ENCODE peak calls at places on chromosomes 6 and 20, in nine cellular contexts. W is A549; D is endothelial cell; Y is GF-D8; M is HFF-Myc; O is LHCN-M2; L is activated naive CD4-positive, alpha-beta T cell treated with Interleukin-2 at 50 U/mL for 16 hours; J is amniotic stem cell; Q is WERI-Rb-1. N is an unnamed sample.
A peak's percentile ranks its signal among the peaks of the same experiment; 100 is the strongest.

GRCh38 chr6:166782541-166782940 is 155.5 kb upstream of the RPS6KA2 start:
- DNase-seq in W (no peak), D (no peak), Y (no peak), M (no peak), O (no peak), L (no peak), J (no peak), Q (peak; percentile 83), N (no peak)

GRCh38 chr20:51346686-51347485 is 195.6 kb downstream of the NFATC2 start:
- DNase-seq in W (peak; percentile 83), D (no peak), Y (no peak), M (no peak), O (peak; percentile 71), L (no peak), J (no peak), Q (no peak), N (no peak)

GRCh38 chr6:47512872-47513271 is 35.3 kb downstream of the CD2AP start:
- DNase-seq in W (peak; percentile 2), D (no peak), Y (no peak), M (no peak), O (peak; percentile 5), L (no peak), J (no peak), Q (no peak), N (no peak)

GRCh38 chr6:83708970-83709747 is at the start of gene SNAP91:
- DNase-seq in W (peak; percentile 12), D (peak; percentile 56), Y (no peak), M (no peak), O (no peak), L (no peak), J (no peak), Q (peak; percentile 92), N (peak; percentile 18)

GRCh38 chr6:122953766-122954165 is 42.3 kb upstream of the CLVS2 start:
- DNase-seq in W (no peak), D (no peak), Y (no peak), M (no peak), O (peak; percentile 9), L (no peak), J (no peak), Q (no peak), N (no peak)

GRCh38 chr6:55882731-55883595 is 7.6 kb upstream of the BMP5 start:
- DNase-seq in W (peak; percentile 76), D (no peak), Y (no peak), M (peak; percentile 48), O (peak; percentile 67), L (no peak), J (no peak), Q (no peak), N (peak; percentile 23)

GRCh38 chr6:68880050-68880449 is 245.0 kb downstream of the ADGRB3 start:
- DNase-seq in W (no peak), D (no peak), Y (no peak), M (no peak), O (peak; percentile 1), L (no peak), J (no peak), Q (peak; percentile 53), N (no peak)

GRCh38 chr6:165086746-165087145 is 222.7 kb downstream of the C6orf118 start:
- DNase-seq in W (no peak), D (no peak), Y (no peak), M (no peak), O (no peak), L (no peak), J (no peak), Q (no peak), N (no peak)

GRCh38 chr20:61588356-61589054 is 336.4 kb downstream of the CDH4 start:
- DNase-seq in W (peak; percentile 13), D (no peak), Y (no peak), M (peak; percentile 20), O (peak; percentile 12), L (no peak), J (no peak), Q (no peak), N (peak; percentile 75)

GRCh38 chr6:27295301-27296079 is 16.6 kb downstream of the POM121L2 start:
- DNase-seq in W (peak; percentile 88), D (peak; percentile 52), Y (no peak), M (peak; percentile 85), O (peak; percentile 82), L (no peak), J (peak; percentile 27), Q (no peak), N (peak; percentile 53)

GRCh38 chr6:132052096-132052495 is 100.9 kb upstream of the CCN2 start:
- DNase-seq in W (no peak), D (no peak), Y (no peak), M (no peak), O (no peak), L (no peak), J (no peak), Q (no peak), N (no peak)

GRCh38 chr6:138815797-138816528 is 20.1 kb downstream of the ECT2L start:
- DNase-seq in W (peak; percentile 54), D (no peak), Y (peak; percentile 17), M (peak; percentile 46), O (peak; percentile 71), L (no peak), J (peak; percentile 33), Q (no peak), N (peak; percentile 63)

GRCh38 chr6:163572612-163573011 is 158.1 kb downstream of the QKI start:
- DNase-seq in W (peak; percentile 72), D (no peak), Y (no peak), M (peak; percentile 17), O (no peak), L (no peak), J (no peak), Q (no peak), N (no peak)

GRCh38 chr6:27505209-27506027 is 32.5 kb upstream of the ZNF184 start:
- DNase-seq in W (peak; percentile 92), D (peak; percentile 49), Y (no peak), M (peak; percentile 86), O (peak; percentile 80), L (peak; percentile 51), J (no peak), Q (peak; percentile 66), N (no peak)

GRCh38 chr6:75802366-75802765 is 53.3 kb downstream of the MYO6 start:
- DNase-seq in W (no peak), D (no peak), Y (no peak), M (no peak), O (peak; percentile 17), L (no peak), J (no peak), Q (no peak), N (no peak)